ENCODE peak calls at places on chromosomes 2 and 18, in ten cellular contexts. Q is NCI-H510A; C is left cardiac atrium; D is activated gamma-delta T cell treated with anti-CD3 and anti-CD28 coated beads, Interleukin-2, amount 50 U/mL, for 16 hours; V is NCI-H526; R is foreskin fibroblast; O is EL; T is BE2C; L is PC-9; E is iris pigment epithelial cell. P is an unnamed sample.

GRCh38 chr2:208042450-208042849 is 17.1 kb upstream of the PLEKHM3 start:
- DNase-seq in Q (no peak), C (no peak), D (no peak), V (no peak), R (no peak), O (no peak), T (no peak), L (no peak), E (no peak), P (no peak)

GRCh38 chr18:26082475-26082874 is 7.9 kb downstream of the SS18 start:
- DNase-seq in Q (no peak), C (no peak), D (no peak), V (no peak), R (peak; percentile 18), O (peak; percentile 62), T (no peak), L (no peak), E (peak; percentile 70), P (no peak)

GRCh38 chr18:79634186-79634585 is 45.4 kb upstream of the CTDP1 start:
- DNase-seq in Q (no peak), C (no peak), D (no peak), V (no peak), R (no peak), O (no peak), T (no peak), L (no peak), E (no peak), P (no peak)

GRCh38 chr2:183035954-183036669 is 2.1 kb downstream of the NCKAP1 start:
- DNase-seq in Q (no peak), C (no peak), D (no peak), V (no peak), R (no peak), O (no peak), T (no peak), L (peak; percentile 25), E (no peak), P (no peak)

GRCh38 chr2:127157651-127158460 is 50.9 kb upstream of the BIN1 start:
- DNase-seq in Q (no peak), C (no peak), D (no peak), V (no peak), R (no peak), O (peak; percentile 51), T (peak; percentile 55), L (no peak), E (no peak), P (no peak)

GRCh38 chr18:54950221-54950620 is 9.0 kb downstream of the CCDC68 start:
- DNase-seq in Q (peak; percentile 15), C (no peak), D (no peak), V (peak; percentile 59), R (no peak), O (no peak), T (no peak), L (no peak), E (no peak), P (no peak)

GRCh38 chr2:236178921-236179652 is 10.9 kb upstream of the GBX2 start:
- DNase-seq in Q (no peak), C (no peak), D (no peak), V (peak; percentile 36), R (peak; percentile 11), O (peak; percentile 52), T (no peak), L (no peak), E (peak; percentile 31), P (no peak)

GRCh38 chr2:113219889-113220641 is 46.3 kb downstream of the PSD4 start:
- DNase-seq in Q (no peak), C (peak; percentile 64), D (no peak), V (no peak), R (no peak), O (peak; percentile 62), T (no peak), L (no peak), E (peak; percentile 53), P (no peak)

GRCh38 chr2:181787310-181788048 is 104.1 kb upstream of the ITPRID2 start:
- DNase-seq in Q (no peak), C (no peak), D (no peak), V (no peak), R (no peak), O (no peak), T (no peak), L (no peak), E (no peak), P (no peak)

GRCh38 chr2:589551-589950 is 87.7 kb downstream of the TMEM18 start:
- DNase-seq in Q (no peak), C (no peak), D (no peak), V (no peak), R (no peak), O (no peak), T (no peak), L (peak; percentile 79), E (no peak), P (no peak)

GRCh38 chr2:890214-890613 is 60.4 kb upstream of the SNTG2 start:
- DNase-seq in Q (no peak), C (no peak), D (no peak), V (no peak), R (no peak), O (no peak), T (no peak), L (no peak), E (no peak), P (no peak)

GRCh38 chr2:145049475-145049874 is 529.6 kb upstream of the ZEB2 start:
- DNase-seq in Q (no peak), C (no peak), D (no peak), V (no peak), R (no peak), O (no peak), T (no peak), L (no peak), E (no peak), P (no peak)

GRCh38 chr2:231191896-231192872 is 6.2 kb upstream of the ARMC9 start:
- DNase-seq in Q (peak; percentile 61), C (peak; percentile 88), D (no peak), V (peak; percentile 56), R (peak; percentile 87), O (peak; percentile 83), T (peak; percentile 89), L (no peak), E (peak; percentile 84), P (no peak)

GRCh38 chr2:28269019-28269784 is 123.5 kb upstream of the FOSL2 start:
- DNase-seq in Q (no peak), C (no peak), D (no peak), V (no peak), R (no peak), O (peak; percentile 50), T (peak; percentile 50), L (peak; percentile 93), E (peak; percentile 76), P (no peak)

P was measured in Ammon's horn.